ENCODE peak calls at places on chromosomes 6 and 20, in six cellular contexts. M is CD4-positive, alpha-beta T cell; K is T-helper 9 cell; L is GM03348; T is H7; G is mucosa of gallbladder. Q is an unnamed sample.

GRCh38 chr20:38836991-38837390 is 31.5 kb downstream of the PPP1R16B start:
- DNase-seq in M (no peak), K (no peak), L (no peak), T (no peak), G (no peak), Q (no peak)

GRCh38 chr6:35359744-35360348 is 17.5 kb downstream of the PPARD start:
- DNase-seq in M (no peak), K (no peak), L (peak), T (no peak), G (peak), Q (no peak)

GRCh38 chr6:20539387-20539786 is 5.1 kb downstream of the CDKAL1 start:
- DNase-seq in M (no peak), K (no peak), L (no peak), T (no peak), G (no peak), Q (no peak)

GRCh38 chr20:38804682-38805501 is 605 bp upstream of the PPP1R16B start:
- DNase-seq in M (peak), K (peak), L (no peak), T (peak), G (peak), Q (no peak)

GRCh38 chr6:2127484-2127911 is 117.9 kb downstream of the GMDS start:
- DNase-seq in M (no peak), K (no peak), L (no peak), T (peak), G (peak), Q (no peak)

GRCh38 chr20:18224968-18225568 is 63.3 kb upstream of the ZNF133 start:
- DNase-seq in M (no peak), K (no peak), L (peak), T (peak), G (peak), Q (peak)

GRCh38 chr20:15814903-15815302 is 758.3 kb downstream of the KIF16B start:
- DNase-seq in M (no peak), K (no peak), L (peak), T (no peak), G (no peak), Q (no peak)

GRCh38 chr6:34529665-34530327 is 26.3 kb downstream of the SPDEF start:
- DNase-seq in M (no peak), K (no peak), L (no peak), T (no peak), G (peak), Q (no peak)

GRCh38 chr6:1894954-1895353 is 285.2 kb downstream of the FOXC1 start:
- DNase-seq in M (no peak), K (no peak), L (no peak), T (no peak), G (peak), Q (no peak)

GRCh38 chr6:1820165-1820564 is 210.4 kb downstream of the FOXC1 start:
- DNase-seq in M (no peak), K (no peak), L (peak), T (no peak), G (no peak), Q (no peak)

GRCh38 chr6:21050930-21051329 is 516.7 kb downstream of the CDKAL1 start:
- DNase-seq in M (no peak), K (no peak), L (no peak), T (no peak), G (no peak), Q (no peak)

GRCh38 chr20:32775240-32775991 is 13.2 kb downstream of the DNMT3B start:
- DNase-seq in M (no peak), K (no peak), L (no peak), T (no peak), G (no peak), Q (no peak)

GRCh38 chr20:50277460-50278376 is 87.1 kb downstream of the CEBPB start:
- DNase-seq in M (no peak), K (no peak), L (no peak), T (no peak), G (no peak), Q (no peak)

GRCh38 chr6:53148684-53149083 is at the start of gene GCM1:
- DNase-seq in M (no peak), K (no peak), L (no peak), T (no peak), G (no peak), Q (no peak)